ENCODE peak calls at places on chromosomes 7 and 10, in four cellular contexts. Q is spleen, L is GM12878, V is GM23338. C is an unnamed sample.

GRCh38 chr10:126500866-126501265 is 112.6 kb upstream of the ADAM12 start:
- DNase-seq in Q (no peak), L (no peak), V (no peak), C (peak)

GRCh38 chr7:124552217-124552616 is 213.4 kb downstream of the GPR37 start:
- DNase-seq in L (no peak), Q (no peak), V (no peak), C (no peak)

GRCh38 chr7:88224596-88225275 is 4.9 kb upstream of the SRI start:
- DNase-seq in V (no peak), Q (no peak), L (no peak), C (no peak)

GRCh38 chr10:60731134-60731883 is 47.0 kb upstream of the CDK1 start:
- DNase-seq in V (no peak), Q (no peak), L (peak), C (no peak)

GRCh38 chr10:113960617-113961260 is 82.9 kb upstream of the ADRB1 start:
- DNase-seq in L (no peak), V (peak), Q (no peak), C (no peak)

GRCh38 chr10:71443676-71444075 is 47.0 kb downstream of the CDH23 start:
- DNase-seq in Q (no peak), L (no peak), V (peak), C (no peak)

GRCh38 chr10:73992899-73993788 is 4.8 kb upstream of the VCL start:
- DNase-seq in L (no peak), V (no peak), Q (no peak), C (no peak)

GRCh38 chr7:8184241-8184640 is 77.7 kb downstream of the ICA1 start:
- DNase-seq in V (no peak), L (no peak), Q (no peak), C (no peak)

GRCh38 chr7:141416691-141417268 is 134.4 kb upstream of the AGK start:
- DNase-seq in V (no peak), Q (no peak), L (no peak), C (no peak)

GRCh38 chr7:64686493-64687184 is 20.7 kb downstream of the ZNF107 start:
- DNase-seq in Q (no peak), V (no peak), L (no peak), C (no peak)

GRCh38 chr7:28528899-28529298 is 116.6 kb downstream of the CREB5 start:
- DNase-seq in V (no peak), L (no peak), Q (no peak), C (no peak)

GRCh38 chr10:52258791-52259427 is 55.2 kb upstream of the DKK1 start:
- DNase-seq in L (no peak), Q (no peak), V (no peak), C (no peak)
- H3K4me3 ChIP-seq in L (no peak), Q (no peak), V (no peak), C (no peak)

GRCh38 chr10:11113156-11113555 is 95.5 kb downstream of the CELF2 start:
- DNase-seq in L (peak), V (no peak), Q (no peak), C (no peak)
- TF ChIP-seq CTCF in L (peak), V (peak), Q (peak), C (peak)

GRCh38 chr10:86508217-86508616 is 13.4 kb downstream of the WAPL start:
- DNase-seq in L (no peak), Q (no peak), V (no peak), C (no peak)
- H3K4me3 ChIP-seq in L (no peak), Q (no peak), V (no peak), C (no peak)

GRCh38 chr10:90587561-90587960 is 270.3 kb downstream of the HTR7 start:
- DNase-seq in L (no peak), V (no peak), Q (no peak), C (no peak)

GRCh38 chr10:90588222-90588621 is 269.6 kb downstream of the HTR7 start:
- DNase-seq in V (no peak), Q (no peak), L (no peak), C (no peak)

GRCh38 chr10:90589825-90590224 is 268.0 kb downstream of the HTR7 start:
- DNase-seq in Q (no peak), V (no peak), L (no peak), C (no peak)

GRCh38 chr10:90591629-90592028 is 266.2 kb downstream of the HTR7 start:
- DNase-seq in Q (no peak), L (no peak), V (no peak), C (no peak)

GRCh38 chr10:90592903-90593302 is 264.9 kb downstream of the HTR7 start:
- DNase-seq in L (peak), V (peak), Q (peak), C (peak)
- TF ChIP-seq CTCF in L (peak), V (peak), Q (peak), C (peak)

GRCh38 chr10:43229208-43230061 is 37.4 kb downstream of the RASGEF1A start:
- DNase-seq in V (peak), Q (peak), L (no peak), C (no peak)

GRCh38 chr10:43228783-43229207 is 38.1 kb downstream of the RASGEF1A start:
- DNase-seq in V (no peak), Q (peak), L (no peak), C (no peak)

GRCh38 chr10:43226851-43227845 is 39.7 kb downstream of the RASGEF1A start:
- DNase-seq in V (no peak), L (no peak), Q (peak), C (no peak)

GRCh38 chr10:43226441-43226840 is 40.4 kb downstream of the RASGEF1A start:
- DNase-seq in V (no peak), Q (no peak), L (no peak), C (no peak)

DNA sequence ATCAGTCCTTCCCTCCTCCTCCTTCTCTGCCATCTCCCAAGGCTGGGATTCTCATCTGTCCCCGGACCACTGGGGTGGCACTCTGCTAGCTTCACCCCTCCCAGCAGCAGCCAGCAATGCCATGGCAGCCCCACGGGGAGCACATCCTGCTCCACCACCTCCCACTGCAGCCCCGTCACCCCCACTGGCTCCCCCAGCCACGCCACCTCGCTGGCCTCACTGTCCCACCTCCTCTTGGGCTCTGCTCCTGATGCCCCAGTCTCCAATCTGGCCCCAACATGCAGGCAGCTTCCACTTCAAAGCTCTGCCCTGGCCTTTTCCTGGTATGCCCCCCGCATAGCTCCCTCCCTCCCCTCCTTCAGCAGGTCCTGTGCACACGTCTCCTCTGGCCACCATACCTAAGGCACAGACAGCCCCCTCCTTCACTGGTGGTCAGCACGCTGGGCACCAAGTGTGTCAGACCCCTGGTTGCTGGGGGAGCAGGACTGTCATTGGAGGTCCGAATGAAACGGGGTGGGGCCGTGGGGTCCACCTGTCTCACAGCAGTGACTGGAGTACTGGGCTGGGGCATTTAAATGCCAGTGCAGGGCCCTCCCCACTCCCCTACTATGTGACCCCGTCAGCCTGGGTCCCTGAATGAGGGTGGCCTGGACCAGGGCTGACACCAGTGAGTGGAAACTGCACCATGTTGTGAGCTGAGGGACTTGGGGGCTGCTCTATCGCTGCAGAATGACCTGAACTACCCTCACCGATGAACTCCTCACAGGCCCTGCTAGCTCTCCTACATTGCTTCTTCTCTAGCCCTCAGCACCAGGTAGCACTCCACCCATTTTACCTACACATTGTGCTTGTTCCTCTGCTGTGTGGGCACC is 38.7 kb downstream of the RASGEF1A start:
- DNase-seq in V (no peak), L (no peak), Q (peak), C (no peak)
- H3K4me3 ChIP-seq in V (peak), L (no peak), Q (peak), C (no peak)

C was measured in retinal pigment epithelial cell.